ENCODE peak calls at places on chromosome 6, in six cellular contexts. J, U, X, I, P and Z are unnamed samples.
A peak's percentile ranks its signal among the peaks of the same experiment; 100 is the strongest.

GRCh38 chr6:151254451-151255081 is 14.8 kb downstream of the AKAP12 start:
- DNase-seq in J (peak; percentile 60), U (no peak), X (no peak), I (no peak), P (no peak), Z (no peak)

GRCh38 chr6:144876689-144877088 is 591.6 kb downstream of the UTRN start:
- DNase-seq in J (no peak), U (no peak), X (no peak), I (no peak), P (no peak), Z (no peak)

GRCh38 chr6:10719386-10720228 is 3.3 kb upstream of the TMEM14C start:
- DNase-seq in J (peak; percentile 45), U (peak; percentile 67), X (peak; percentile 41), I (no peak), P (no peak), Z (peak; percentile 23)

GRCh38 chr6:18720075-18720474 is 332.9 kb downstream of the RNF144B start:
- DNase-seq in J (no peak), U (no peak), X (no peak), I (no peak), P (no peak), Z (no peak)

GRCh38 chr6:151702851-151703629 is 104.4 kb upstream of the ESR1 start:
- DNase-seq in J (no peak), U (no peak), X (no peak), I (no peak), P (peak; percentile 60), Z (no peak)

GRCh38 chr6:45445749-45446454 is 68.2 kb upstream of the SUPT3H start:
- DNase-seq in J (peak; percentile 100), U (peak; percentile 71), X (no peak), I (no peak), P (peak; percentile 6), Z (no peak)

GRCh38 chr6:41347349-41348050 is 12.1 kb downstream of the NCR2 start:
- DNase-seq in J (no peak), U (no peak), X (no peak), I (no peak), P (no peak), Z (no peak)

GRCh38 chr6:108798672-108799355 is 49.4 kb upstream of the ARMC2 start:
- DNase-seq in J (no peak), U (no peak), X (peak; percentile 59), I (no peak), P (no peak), Z (no peak)

GRCh38 chr6:64547594-64548268 is 912.1 kb downstream of the PHF3 start:
- DNase-seq in J (no peak), U (no peak), X (no peak), I (no peak), P (no peak), Z (no peak)

GRCh38 chr6:14848019-14848418 is 397.9 kb upstream of the JARID2 start:
- DNase-seq in J (no peak), U (no peak), X (no peak), I (no peak), P (no peak), Z (no peak)

GRCh38 chr6:26141378-26141901 is 54.2 kb downstream of the HFE start:
- DNase-seq in J (no peak), U (no peak), X (no peak), I (peak; percentile 43), P (no peak), Z (no peak)

GRCh38 chr6:43927525-43928210 is 157.7 kb downstream of the VEGFA start:
- DNase-seq in J (no peak), U (no peak), X (no peak), I (no peak), P (no peak), Z (no peak)

GRCh38 chr6:38153511-38153910 is 334.0 kb downstream of the ZFAND3 start:
- DNase-seq in J (no peak), U (no peak), X (no peak), I (no peak), P (no peak), Z (no peak)

GRCh38 chr6:7578949-7579348 is 11.0 kb upstream of the SNRNP48 start:
- DNase-seq in J (no peak), U (no peak), X (no peak), I (no peak), P (no peak), Z (no peak)

GRCh38 chr6:98944598-98945011 is 3.1 kb downstream of the FBXL4 start:
- DNase-seq in J (peak; percentile 18), U (no peak), X (no peak), I (no peak), P (no peak), Z (no peak)

GRCh38 chr6:37068523-37069270 is 63.2 kb downstream of the FGD2 start:
- DNase-seq in J (no peak), U (no peak), X (no peak), I (no peak), P (no peak), Z (no peak)

GRCh38 chr6:168125429-168126001 is 46.5 kb upstream of the FRMD1 start:
- DNase-seq in J (no peak), U (no peak), X (no peak), I (no peak), P (no peak), Z (no peak)

GRCh38 chr6:83592770-83593394 is 80.5 kb downstream of the PRSS35 start:
- DNase-seq in J (peak; percentile 33), U (no peak), X (no peak), I (no peak), P (peak; percentile 74), Z (peak; percentile 19)